ENCODE peak calls at places on chromosomes 2 and 18, in five cellular contexts. N, E, U, J and L are unnamed samples.
A peak's percentile ranks its signal among the peaks of the same experiment; 100 is the strongest.

GRCh38 chr2:85419009-85419711 is 646 bp downstream of the SH2D6 start:
- DNase-seq in E (no peak), U (no peak), N (no peak), J (no peak), L (no peak)

GRCh38 chr2:29014811-29015414 is 33.8 kb downstream of the TOGARAM2 start:
- DNase-seq in J (peak; percentile 71), U (peak; percentile 72), N (peak; percentile 62), E (no peak), L (no peak)

GRCh38 chr2:123363076-123363475 is 662.0 kb upstream of the CNTNAP5 start:
- DNase-seq in E (no peak), U (no peak), J (no peak), N (no peak), L (no peak)

GRCh38 chr2:160050147-160050546 is 12.3 kb downstream of the PLA2R1 start:
- DNase-seq in J (no peak), E (no peak), N (no peak), U (no peak), L (no peak)

GRCh38 chr2:190887089-190887488 is 6.5 kb downstream of the GLS start:
- DNase-seq in U (no peak), J (no peak), E (no peak), N (no peak), L (no peak)

GRCh38 chr2:46564350-46564749 is 85.0 kb downstream of the TMEM247 start:
- DNase-seq in N (no peak), J (no peak), U (no peak), E (no peak), L (no peak)

GRCh38 chr2:170369894-170370293 is 191.9 kb downstream of the MYO3B start:
- DNase-seq in U (no peak), N (peak; percentile 13), J (no peak), E (peak; percentile 22), L (no peak)

GRCh38 chr2:158357699-158358098 is 98.9 kb downstream of the CCDC148 start:
- DNase-seq in E (no peak), U (no peak), J (no peak), N (no peak), L (no peak)

GRCh38 chr2:28359222-28360065 is 33.2 kb upstream of the FOSL2 start:
- DNase-seq in N (peak; percentile 70), E (no peak), U (peak; percentile 74), J (peak; percentile 80), L (no peak)

GRCh38 chr2:72993585-72994280 is 76.4 kb downstream of the EMX1 start:
- DNase-seq in N (no peak), J (no peak), E (no peak), U (peak; percentile 26), L (peak; percentile 37)

GRCh38 chr2:216692636-216693413 is 2.5 kb downstream of the IGFBP5 start:
- DNase-seq in J (peak; percentile 69), E (peak; percentile 45), U (peak; percentile 85), N (no peak), L (peak; percentile 87)

GRCh38 chr2:160210599-160211138 is 10.6 kb upstream of the ITGB6 start:
- DNase-seq in J (peak; percentile 75), E (peak; percentile 34), U (no peak), N (no peak), L (peak; percentile 75)

GRCh38 chr2:238061310-238062202 is 755 bp downstream of the SCLY start:
- DNase-seq in E (peak; percentile 25), N (no peak), U (peak; percentile 60), J (peak; percentile 35), L (no peak)

GRCh38 chr2:3675687-3676086 is 17.7 kb downstream of the ALLC start:
- DNase-seq in E (no peak), U (no peak), N (no peak), J (no peak), L (peak; percentile 18)

GRCh38 chr2:207149253-207150213 is 16.2 kb downstream of the KLF7 start:
- DNase-seq in N (no peak), E (peak; percentile 23), U (no peak), J (no peak), L (no peak)

GRCh38 chr18:13437801-13438506 is 219.4 kb downstream of the LDLRAD4 start:
- DNase-seq in U (no peak), J (no peak), N (no peak), E (no peak), L (no peak)

GRCh38 chr2:195168369-195168768 is 488.7 kb upstream of the SLC39A10 start:
- DNase-seq in E (no peak), N (no peak), U (no peak), J (no peak), L (no peak)

GRCh38 chr2:161166538-161167409 is 6.5 kb downstream of the TANK start:
- DNase-seq in J (no peak), U (no peak), E (peak; percentile 6), N (peak; percentile 75), L (no peak)

GRCh38 chr2:497770-498492 is 179.3 kb downstream of the TMEM18 start:
- DNase-seq in N (no peak), E (no peak), U (no peak), J (no peak), L (no peak)

GRCh38 chr2:222000326-222000725 is 298.5 kb downstream of the PAX3 start:
- DNase-seq in N (peak; percentile 94), U (no peak), E (peak; percentile 57), J (no peak), L (no peak)

GRCh38 chr18:51017140-51017874 is 12.7 kb upstream of the SMAD4 start:
- DNase-seq in N (peak; percentile 83), U (no peak), J (no peak), E (no peak), L (no peak)

GRCh38 chr18:56076735-56077134 is 488.7 kb upstream of the TCF4 start:
- DNase-seq in U (no peak), N (no peak), J (no peak), E (no peak), L (no peak)

GRCh38 chr2:112637289-112637660 is 8.5 kb upstream of the SLC20A1 start:
- DNase-seq in E (no peak), U (no peak), J (no peak), N (no peak), L (no peak)

GRCh38 chr2:102025016-102025491 is 33.3 kb downstream of the IL1R2 start:
- DNase-seq in U (no peak), N (no peak), J (no peak), E (peak; percentile 94), L (no peak)

GRCh38 chr2:186460465-186460864 is 25.6 kb upstream of the ZC3H15 start:
- DNase-seq in U (no peak), E (peak; percentile 24), J (no peak), N (no peak), L (no peak)

GRCh38 chr2:186456941-186457340 is 29.1 kb upstream of the ZC3H15 start:
- DNase-seq in J (no peak), U (no peak), E (peak; percentile 87), N (peak; percentile 82), L (no peak)

GRCh38 chr2:186455613-186456012 is 30.4 kb upstream of the ZC3H15 start:
- DNase-seq in N (no peak), U (no peak), E (no peak), J (no peak), L (no peak)

GRCh38 chr2:186457908-186458307 is 28.2 kb upstream of the ZC3H15 start:
- DNase-seq in N (no peak), U (no peak), J (no peak), E (no peak), L (no peak)

DNA sequence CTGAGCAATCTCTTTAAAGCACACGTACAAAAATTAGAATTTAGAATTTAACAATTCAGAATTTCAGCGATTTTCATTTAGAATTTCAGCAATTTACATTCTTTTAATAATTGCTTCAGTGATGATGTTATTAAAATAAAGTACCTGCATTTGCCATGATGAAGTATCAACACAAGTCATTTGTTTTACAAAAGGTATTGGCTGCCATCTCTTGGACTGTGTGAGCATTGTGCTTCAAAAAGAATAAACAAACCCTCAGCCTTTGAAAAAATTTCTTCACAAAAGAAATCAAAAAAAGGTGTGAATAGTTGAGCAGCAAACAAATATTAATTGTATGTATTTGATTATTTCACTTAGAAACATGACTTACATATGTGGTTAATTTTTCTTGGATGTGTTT is 27.1 kb upstream of the ZC3H15 start:
- DNase-seq in J (no peak), E (peak; percentile 23), N (peak; percentile 23), U (no peak), L (no peak)
- TF ChIP-seq CTCF in J (no peak), E (peak; percentile 48), N (peak; percentile 34), U (no peak), L (peak; percentile 61)

GRCh38 chr2:21754164-21754788 is 630.5 kb downstream of the TDRD15 start:
- DNase-seq in U (no peak), N (no peak), J (no peak), E (no peak), L (no peak)
- TF ChIP-seq CTCF in U (peak; percentile 48), N (peak; percentile 36), J (no peak), E (no peak), L (peak; percentile 50)

DNA sequence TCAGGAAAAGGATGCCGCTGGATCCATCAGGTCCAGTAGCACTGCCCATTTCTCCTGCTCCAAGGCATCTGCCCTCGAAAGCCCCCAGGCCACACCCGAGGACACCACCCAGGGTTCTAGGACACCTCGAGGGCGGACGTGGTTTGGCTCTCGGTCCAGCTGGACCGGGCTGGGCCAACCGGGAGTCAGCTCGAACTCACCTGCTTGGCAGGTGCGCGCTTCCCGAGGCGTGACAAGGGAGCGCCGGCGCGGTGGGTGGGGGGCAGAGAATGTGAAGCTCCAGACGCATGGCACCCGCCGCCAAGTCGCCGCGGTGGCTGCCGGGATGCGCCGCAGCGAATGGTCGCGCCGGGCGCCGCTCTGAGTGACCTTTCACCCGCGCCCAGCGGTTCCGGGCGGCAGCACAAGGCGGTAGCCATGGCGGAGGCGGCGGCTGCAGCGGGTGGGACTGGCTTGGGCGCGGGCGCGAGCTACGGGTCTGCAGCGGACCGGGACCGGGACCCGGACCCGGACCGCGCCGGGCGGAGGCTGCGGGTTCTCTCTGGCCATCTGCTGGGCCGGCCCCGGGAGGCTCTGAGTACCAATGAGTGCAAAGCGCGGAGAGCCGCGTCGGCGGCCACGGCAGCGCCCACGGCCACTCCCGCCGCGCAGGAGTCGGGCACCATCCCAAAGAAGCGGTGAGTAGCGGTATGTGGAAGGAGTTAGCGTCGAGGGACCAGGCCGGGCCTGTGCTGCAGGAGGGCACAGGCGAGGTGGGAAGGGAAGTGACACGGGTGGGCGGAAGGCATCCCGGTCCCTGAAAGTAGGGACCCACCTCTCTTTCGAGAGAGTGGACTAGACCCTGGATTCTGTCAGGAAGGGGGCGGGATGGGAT is at the start of gene AGPS:
- DNase-seq in J (peak; percentile 85), U (peak; percentile 69), N (no peak), E (peak; percentile 71), L (peak; percentile 81)
- TF ChIP-seq CTCF in J (peak; percentile 69), U (peak; percentile 30), N (no peak), E (no peak), L (peak; percentile 62)

GRCh38 chr2:219314804-219315468 is 5.7 kb upstream of the PTPRN start:
- DNase-seq in J (no peak), E (peak; percentile 37), N (no peak), U (no peak), L (no peak)
- TF ChIP-seq CTCF in J (no peak), E (no peak), N (no peak), U (no peak), L (no peak)

GRCh38 chr2:7052404-7052803 is 135.2 kb downstream of the RNF144A start:
- DNase-seq in U (no peak), N (no peak), E (no peak), J (no peak), L (no peak)
- TF ChIP-seq CTCF in U (no peak), N (no peak), E (no peak), J (no peak), L (no peak)

GRCh38 chr2:25276569-25277465 is 64.9 kb downstream of the DNMT3A start:
- DNase-seq in N (no peak), J (peak; percentile 73), U (no peak), E (no peak), L (no peak)
- TF ChIP-seq CTCF in N (peak; percentile 54), J (peak; percentile 80), U (peak; percentile 95), E (peak; percentile 21), L (peak; percentile 80)

GRCh38 chr2:43104763-43105162 is 121.6 kb downstream of the ZFP36L2 start:
- DNase-seq in N (no peak), J (no peak), E (no peak), U (no peak), L (no peak)
- TF ChIP-seq CTCF in N (no peak), J (no peak), E (no peak), U (no peak), L (no peak)